ENCODE peak calls at places on chromosomes 11 and 22, in four cellular contexts. B is K562, A is HepG2, H is GM12878. K is an unnamed sample.

GRCh38 chr22:17629646-17630045 is 1.1 kb upstream of the ATP6V1E1 start:
- DNase-seq in B (no peak), A (no peak), H (no peak), K (no peak)

GRCh38 chr22:30290679-30291333 is 1.5 kb upstream of the CASTOR1 start:
- DNase-seq in B (no peak), H (no peak), A (peak; percentile 63), K (no peak)

GRCh38 chr11:2990617-2991476 is 1.3 kb downstream of the NAP1L4 start:
- DNase-seq in H (no peak), A (peak; percentile 77), B (no peak), K (no peak)

GRCh38 chr11:99098258-99098657 is 77.5 kb downstream of the CNTN5 start:
- DNase-seq in A (no peak), B (no peak), H (no peak), K (no peak)

GRCh38 chr11:72333657-72334056 is 89.7 kb upstream of the PHOX2A start:
- DNase-seq in B (peak; percentile 29), A (no peak), H (no peak), K (peak; percentile 69)

GRCh38 chr11:123729602-123730001 is 11.9 kb downstream of the ZNF202 start:
- DNase-seq in H (no peak), A (no peak), B (no peak), K (no peak)

GRCh38 chr22:40534379-40535188 is 101.9 kb downstream of the MRTFA start:
- DNase-seq in H (peak; percentile 53), A (no peak), B (no peak), K (no peak)

GRCh38 chr22:45976351-45977002 is 485 bp downstream of the WNT7B start:
- DNase-seq in A (no peak), B (no peak), H (no peak), K (no peak)

GRCh38 chr11:2129323-2129698 is 9.9 kb downstream of the IGF2 start:
- DNase-seq in H (no peak), A (no peak), B (no peak), K (no peak)

GRCh38 chr22:50683086-50683993 is 10.7 kb downstream of the SHANK3 start:
- DNase-seq in B (no peak), A (no peak), H (peak; percentile 8), K (no peak)

GRCh38 chr11:44047931-44048431 is at the start of gene ACCSL:
- DNase-seq in H (no peak), B (no peak), A (no peak), K (no peak)

GRCh38 chr11:57776101-57776511 is 14.5 kb downstream of the CTNND1 start:
- DNase-seq in B (no peak), H (no peak), A (no peak), K (peak; percentile 26)

GRCh38 chr11:128420943-128421342 is 166.4 kb downstream of the ETS1 start:
- DNase-seq in B (no peak), A (no peak), H (no peak), K (no peak)

GRCh38 chr22:29167032-29167911 is 38.4 kb upstream of the EMID1 start:
- DNase-seq in H (peak; percentile 100), A (no peak), B (no peak), K (no peak)

GRCh38 chr11:95680169-95680929 is 109.2 kb downstream of the FAM76B start:
- DNase-seq in B (no peak), H (no peak), A (no peak), K (no peak)

GRCh38 chr11:89267660-89268302 is 90.1 kb downstream of the TYR start:
- DNase-seq in A (no peak), B (no peak), H (no peak), K (no peak)

GRCh38 chr22:19962246-19962908 is 20.8 kb upstream of the TXNRD2 start:
- DNase-seq in B (peak; percentile 100), H (no peak), A (peak; percentile 84), K (peak; percentile 91)

GRCh38 chr11:125429174-125429707 is 66.8 kb downstream of the FEZ1 start:
- DNase-seq in H (no peak), A (peak; percentile 35), B (peak; percentile 78), K (peak; percentile 90)

GRCh38 chr22:41574847-41575381 is 14.1 kb downstream of the CSDC2 start:
- DNase-seq in A (no peak), B (no peak), H (no peak), K (no peak)

GRCh38 chr11:9906043-9906791 is 242.3 kb downstream of the SWAP70 start:
- DNase-seq in H (no peak), B (no peak), A (peak; percentile 56), K (no peak)

GRCh38 chr11:73752216-73752867 is 8.5 kb downstream of the RAB6A start:
- DNase-seq in A (no peak), H (no peak), B (no peak), K (no peak)

GRCh38 chr11:199004-199581 is 6.2 kb downstream of the SCGB1C1 start:
- DNase-seq in H (no peak), A (no peak), B (no peak), K (no peak)

GRCh38 chr11:121086866-121087265 is 14.2 kb upstream of the TECTA start:
- DNase-seq in B (no peak), A (no peak), H (no peak), K (no peak)

GRCh38 chr22:29003975-29004646 is 57.5 kb downstream of the C22orf31 start:
- DNase-seq in A (peak; percentile 43), H (no peak), B (no peak), K (peak; percentile 35)

GRCh38 chr11:110305169-110306018 is 9.0 kb upstream of the RDX start:
- DNase-seq in H (no peak), B (no peak), A (peak; percentile 82), K (no peak)

GRCh38 chr11:31767066-31767465 is 44.1 kb downstream of the PAX6 start:
- DNase-seq in H (no peak), A (no peak), B (no peak), K (no peak)

GRCh38 chr11:12769834-12770345 is 95.7 kb downstream of the TEAD1 start:
- DNase-seq in H (no peak), A (no peak), B (no peak), K (no peak)

GRCh38 chr11:106160494-106160893 is 83.0 kb downstream of the AASDHPPT start:
- DNase-seq in H (no peak), B (no peak), A (no peak), K (no peak)

GRCh38 chr11:14622241-14622954 is 21.2 kb upstream of the PDE3B start:
- DNase-seq in H (no peak), A (no peak), B (no peak), K (no peak)

DNA sequence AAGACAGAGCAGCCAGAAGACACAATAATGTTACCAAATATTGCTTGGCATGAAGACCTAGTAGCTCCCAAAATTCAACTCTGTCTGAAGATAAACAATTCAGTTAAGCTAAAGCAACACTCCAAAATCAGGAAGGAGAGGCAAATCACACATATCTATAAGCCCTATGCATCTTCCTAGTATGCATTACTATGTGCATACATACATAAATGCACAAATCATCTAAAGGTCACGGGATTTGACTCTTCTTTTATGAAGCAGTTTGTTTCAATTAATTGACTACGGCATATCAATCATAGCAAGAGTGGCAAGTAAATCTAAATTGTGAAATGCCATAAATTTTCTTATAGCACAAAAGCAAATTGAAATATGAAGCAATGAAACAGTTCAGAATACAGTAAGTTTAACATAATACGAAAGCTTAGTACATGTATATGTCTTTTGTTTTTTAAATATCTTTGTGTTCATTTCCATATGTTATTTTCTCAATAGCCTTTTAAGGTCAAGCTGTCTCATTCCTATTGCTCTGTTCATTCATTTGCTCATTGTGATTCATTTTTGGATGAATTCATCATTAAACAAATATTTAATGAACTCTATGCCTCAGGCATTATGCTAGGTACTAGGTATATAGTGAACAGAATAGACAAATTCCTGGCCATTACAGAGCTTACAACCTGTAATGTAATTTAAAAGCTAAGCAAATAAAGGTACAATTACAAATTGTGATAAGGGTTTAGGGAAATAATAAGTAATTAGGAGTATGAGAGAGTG is 540.4 kb downstream of the DLG2 start:
- DNase-seq in A (no peak), H (no peak), B (no peak), K (no peak)
- TF ChIP-seq ETV6 in A (no peak), H (no peak), B (no peak), K (no peak)

DNA sequence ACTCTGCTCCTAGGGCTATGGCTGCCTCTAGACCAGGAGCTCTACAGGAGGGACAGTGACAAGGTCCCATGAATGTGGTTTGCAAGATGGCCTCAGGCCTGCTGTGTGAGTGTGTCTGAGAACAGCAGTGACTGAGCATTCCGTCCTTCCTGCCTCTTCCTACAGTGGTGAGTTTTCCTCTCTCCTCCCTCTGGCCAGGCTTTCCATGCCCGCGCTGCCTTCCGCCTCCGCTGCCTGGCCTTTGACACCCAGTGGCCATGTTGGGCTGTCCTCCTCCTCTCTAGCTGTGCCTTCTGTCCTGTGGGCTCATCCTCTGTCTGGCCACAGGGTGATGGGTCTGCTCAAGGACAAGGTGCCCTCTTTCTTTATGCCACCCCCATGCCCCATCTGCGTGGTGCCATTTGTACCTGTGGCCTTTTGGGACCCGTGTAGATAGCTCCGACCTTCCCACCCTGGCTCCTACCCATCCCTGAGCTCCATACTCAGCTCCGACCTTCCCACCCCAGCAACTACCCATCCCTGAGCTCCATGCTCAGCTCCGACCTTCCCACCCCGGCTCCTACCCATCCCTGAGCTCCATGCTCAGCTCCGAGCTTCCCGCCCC is 970.4 kb downstream of the BRD1 start:
- DNase-seq in B (no peak), A (no peak), H (no peak), K (no peak)
- TF ChIP-seq ATF3 in B (no peak), A (no peak), H (no peak), K (no peak)

DNA sequence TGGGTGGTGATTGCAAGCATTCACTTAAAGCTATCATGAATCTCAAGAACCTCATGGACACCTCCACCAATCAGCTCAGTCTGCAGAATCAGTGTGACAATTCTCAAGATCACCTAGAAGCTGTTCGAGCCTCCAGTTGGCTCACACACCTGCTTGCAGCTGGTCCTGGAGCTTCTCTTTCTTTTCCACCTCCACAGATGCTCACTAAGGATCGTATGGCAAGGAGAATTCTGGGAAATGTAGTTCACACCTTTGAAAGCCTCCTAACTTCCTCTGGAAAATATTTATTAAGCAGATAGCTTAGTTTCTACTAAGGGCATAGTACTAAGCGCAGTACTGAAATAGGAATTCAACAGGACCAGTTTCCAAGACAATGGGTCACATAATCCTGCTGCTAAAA is 26.2 kb downstream of the FSHB start:
- DNase-seq in B (no peak), A (no peak), H (no peak), K (no peak)
- TF ChIP-seq ETV6 in B (no peak), A (no peak), H (no peak), K (no peak)

GRCh38 chr11:115606223-115607220 is 102.3 kb upstream of the CADM1 start:
- DNase-seq in A (no peak), B (no peak), H (no peak), K (no peak)
- TF ChIP-seq ATF3 in A (no peak), B (no peak), H (no peak), K (no peak)

GRCh38 chr11:19162946-19163345 is 38.8 kb downstream of the CSRP3 start:
- DNase-seq in H (no peak), B (no peak), A (no peak), K (no peak)
- TF ChIP-seq ETV6 in H (no peak), B (no peak), A (no peak), K (no peak)